ENCODE peak calls at places on chromosomes 13 and 19, in four cellular contexts. M is HL-60, K is GM12878, P is K562. O is an unnamed sample.

GRCh38 chr19:17821190-17821589 is at the start of gene INSL3:
- DNase-seq in M (no peak), K (no peak), P (no peak), O (no peak)

GRCh38 chr13:41707192-41707858 is 250.0 kb downstream of the RGCC start:
- DNase-seq in M (no peak), K (no peak), P (no peak), O (no peak)

GRCh38 chr19:33227242-33227650 is 1.6 kb upstream of the SLC7A10 start:
- DNase-seq in M (no peak), K (no peak), P (no peak), O (no peak)

GRCh38 chr19:49489601-49490167 is 2.3 kb downstream of the RPL13A start:
- DNase-seq in M (peak), K (no peak), P (peak), O (no peak)

GRCh38 chr13:41548870-41549269 is 91.5 kb downstream of the RGCC start:
- DNase-seq in M (no peak), K (no peak), P (no peak), O (no peak)

GRCh38 chr13:85508683-85509329 is 290.4 kb downstream of the SLITRK6 start:
- DNase-seq in M (no peak), K (no peak), P (no peak), O (no peak)

GRCh38 chr13:36344886-36345437 is 1.2 kb downstream of the SPART start:
- DNase-seq in M (peak), K (no peak), P (no peak), O (no peak)

GRCh38 chr19:42235181-42235580 is 7.2 kb downstream of the GSK3A start:
- DNase-seq in M (no peak), K (no peak), P (no peak), O (no peak)

GRCh38 chr19:28715157-28715556 is 497.8 kb downstream of the UQCRFS1 start:
- DNase-seq in M (peak), K (no peak), P (no peak), O (no peak)

GRCh38 chr13:99984463-99985242 is 3.1 kb downstream of the ZIC2 start:
- DNase-seq in M (no peak), K (no peak), P (peak), O (no peak)

GRCh38 chr19:1286451-1286858 is 782 bp downstream of the EFNA2 start:
- DNase-seq in M (no peak), K (no peak), P (no peak), O (no peak)
- TF ChIP-seq SPI1 in M (no peak), K (no peak), P (no peak), O (no peak)

GRCh38 chr13:33441015-33441414 is 155.5 kb upstream of the STARD13 start:
- DNase-seq in M (no peak), K (no peak), P (no peak), O (no peak)

GRCh38 chr13:33445476-33445875 is 159.9 kb upstream of the STARD13 start:
- DNase-seq in M (no peak), K (no peak), P (no peak), O (no peak)

GRCh38 chr13:33446821-33447481 is 161.4 kb upstream of the STARD13 start:
- DNase-seq in M (no peak), K (no peak), P (no peak), O (no peak)

GRCh38 chr13:33448889-33449288 is 163.3 kb upstream of the STARD13 start:
- DNase-seq in M (no peak), K (no peak), P (no peak), O (no peak)

DNA sequence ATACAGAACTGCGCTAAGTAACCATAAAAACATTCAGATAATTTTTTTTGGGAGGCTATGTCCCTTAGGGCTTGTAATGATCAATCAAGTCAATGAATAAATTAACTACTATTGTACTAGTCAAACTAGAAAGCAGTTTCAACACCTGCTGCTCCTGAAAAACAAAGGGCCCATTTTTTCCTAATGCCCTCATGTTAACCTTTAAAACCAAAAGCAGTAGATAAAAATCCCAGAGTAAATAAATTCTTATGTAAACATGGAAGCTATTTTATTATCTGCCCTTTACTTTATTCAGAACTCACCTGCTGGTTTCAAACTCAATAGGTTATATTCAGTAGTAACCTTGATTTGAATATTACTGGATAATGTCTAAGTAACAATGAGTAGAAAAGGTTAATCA is 159.5 kb upstream of the STARD13 start:
- DNase-seq in M (no peak), K (no peak), P (no peak), O (no peak)
- TF ChIP-seq SPI1 in M (no peak), K (no peak), P (no peak), O (no peak)

DNA sequence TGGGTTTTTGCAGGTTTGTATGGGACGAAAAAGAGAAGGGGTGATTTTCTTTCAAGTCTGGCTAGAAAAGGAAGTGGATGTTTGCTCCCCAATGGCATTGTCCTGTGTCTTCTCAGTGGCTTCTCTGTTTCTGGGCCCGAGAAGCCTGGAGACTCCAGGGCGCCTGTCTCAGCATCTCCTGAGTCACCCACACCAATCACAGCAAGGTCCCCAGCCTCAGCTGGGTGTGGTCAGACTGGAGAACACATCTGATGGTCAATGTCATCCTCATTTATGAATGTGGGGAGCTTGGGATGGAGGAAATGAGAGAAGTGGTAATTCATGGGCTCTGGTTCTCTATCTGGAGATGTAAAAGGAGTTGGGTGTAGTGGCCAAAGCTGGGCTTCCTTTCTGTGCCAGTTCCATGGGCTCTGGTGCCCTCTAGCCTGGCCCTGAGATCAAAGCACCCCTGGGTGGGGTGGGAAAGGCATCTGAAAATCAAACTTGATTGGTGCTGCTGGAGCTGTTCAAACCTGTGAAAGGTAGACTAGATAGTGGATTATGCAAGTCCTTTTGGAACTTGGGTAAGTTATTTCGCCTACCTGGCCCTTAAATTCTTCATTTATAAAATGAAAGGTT is 13.4 kb downstream of the RASL11A start:
- DNase-seq in M (peak), K (no peak), P (no peak), O (no peak)
- TF ChIP-seq SPI1 in M (no peak), K (no peak), P (no peak), O (no peak)

DNA sequence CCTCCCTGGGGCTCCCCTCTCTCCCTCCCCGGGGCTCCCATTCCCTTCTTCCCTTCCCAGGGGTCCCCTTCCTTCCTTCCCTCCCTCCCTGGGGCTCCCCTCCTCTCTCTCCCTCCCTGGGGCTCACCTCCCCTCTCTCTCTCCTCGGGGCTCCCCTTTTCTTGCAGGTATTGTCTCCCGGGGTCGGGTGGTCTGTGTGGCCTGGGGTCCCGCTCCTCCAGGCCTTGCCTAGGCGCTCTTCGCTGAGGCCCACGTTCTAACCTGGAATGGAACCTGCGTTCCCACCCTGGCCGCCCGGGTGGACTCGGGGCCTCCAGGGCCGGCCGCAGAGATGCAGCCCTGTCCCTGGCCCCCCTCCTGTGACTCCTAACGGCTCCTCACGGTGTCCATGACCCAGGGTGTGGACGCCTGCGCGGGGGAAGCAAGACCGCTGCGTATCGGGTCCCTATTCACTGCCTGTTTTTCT is 940 bp upstream of the DCUN1D2 start:
- DNase-seq in M (no peak), K (no peak), P (peak), O (no peak)
- TF ChIP-seq SPI1 in M (no peak), K (no peak), P (no peak), O (no peak)

DNA sequence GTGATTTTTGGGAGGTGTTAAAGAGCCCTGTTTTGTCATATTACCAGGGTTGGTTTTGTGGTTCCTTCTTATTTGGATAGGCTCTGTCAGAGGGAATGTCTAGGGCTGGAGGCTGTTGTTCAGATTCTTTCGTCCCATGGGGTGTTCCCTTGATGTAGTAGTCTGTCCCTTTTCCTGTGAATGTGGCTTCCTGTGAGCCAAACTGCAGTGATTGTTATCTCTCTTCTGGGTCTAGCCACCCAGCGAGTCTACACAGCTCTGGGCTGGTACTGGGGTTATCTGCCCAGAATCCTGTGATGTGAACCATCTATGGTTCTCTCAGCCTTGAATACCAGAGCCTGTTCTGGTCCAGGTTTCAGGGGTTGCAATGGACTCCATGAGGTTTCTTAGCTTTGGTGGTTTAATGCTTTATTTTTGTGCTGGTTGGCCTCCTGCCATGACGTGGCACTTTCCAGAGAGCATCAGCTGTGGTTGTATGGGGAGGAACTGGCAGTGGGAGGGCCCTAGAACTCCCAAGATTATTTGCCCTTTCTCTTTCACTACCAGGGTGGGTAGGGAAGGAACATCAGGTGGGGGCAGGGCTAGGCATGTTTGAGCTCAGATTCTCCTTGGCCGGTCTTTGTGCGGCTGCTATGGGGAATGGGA is 78.8 kb downstream of the SPRY2 start:
- DNase-seq in M (peak), K (no peak), P (no peak), O (no peak)
- TF ChIP-seq SPI1 in M (no peak), K (no peak), P (no peak), O (no peak)

GRCh38 chr13:75407473-75407872 is 74.5 kb downstream of the TBC1D4 start:
- DNase-seq in M (no peak), K (no peak), P (no peak), O (no peak)

GRCh38 chr13:75404721-75405120 is 77.2 kb downstream of the TBC1D4 start:
- DNase-seq in M (no peak), K (no peak), P (no peak), O (no peak)

GRCh38 chr13:75405976-75406703 is 75.8 kb downstream of the TBC1D4 start:
- DNase-seq in M (no peak), K (no peak), P (no peak), O (no peak)

GRCh38 chr13:75410207-75410606 is 71.8 kb downstream of the TBC1D4 start:
- DNase-seq in M (no peak), K (no peak), P (no peak), O (no peak)

GRCh38 chr13:75407998-75408397 is 74.0 kb downstream of the TBC1D4 start:
- DNase-seq in M (no peak), K (no peak), P (no peak), O (no peak)
- TF ChIP-seq SPI1 in M (no peak), K (no peak), P (no peak), O (no peak)

GRCh38 chr19:38331728-38332127 is 3.9 kb upstream of the CATSPERG start:
- DNase-seq in M (no peak), K (no peak), P (no peak), O (no peak)

GRCh38 chr19:38340927-38341326 is 5.3 kb downstream of the CATSPERG start:
- DNase-seq in M (no peak), K (no peak), P (no peak), O (no peak)

GRCh38 chr19:38337360-38337653 is 1.7 kb downstream of the CATSPERG start:
- DNase-seq in M (no peak), K (no peak), P (no peak), O (no peak)

GRCh38 chr19:38335949-38336637 is 463 bp downstream of the CATSPERG start:
- DNase-seq in M (peak), K (peak), P (peak), O (peak)

GRCh38 chr19:38336638-38337359 is 1.2 kb downstream of the CATSPERG start:
- DNase-seq in M (peak), K (peak), P (peak), O (peak)
- TF ChIP-seq SPI1 in M (no peak), K (no peak), P (no peak), O (no peak)

O was measured in GM12891.